ENCODE peak calls at places on chromosomes 12 and 14, in eight cellular contexts. One of them, this sample, is unnamed.
A peak's percentile ranks its signal among the peaks of the same experiment; 100 is the strongest.

GRCh38 chr12:6929806-6930452 is 2.2 kb downstream of the ATN1 start:
- DNase-seq in lower lobe of right lung: no peak
- DNase-seq in cardiac muscle cell: no peak
- DNase-seq in NB4: no peak
- DNase-seq in CD8-positive, alpha-beta T cell: no peak
- DNase-seq in stomach: no peak
- DNase-seq in GM13977: no peak
- DNase-seq in GM06990: no peak
- DNase-seq in this sample: no peak

GRCh38 chr14:26820578-26820977 is 222.7 kb upstream of the NOVA1 start:
- DNase-seq in lower lobe of right lung: no peak
- DNase-seq in cardiac muscle cell: no peak
- DNase-seq in NB4: no peak
- DNase-seq in CD8-positive, alpha-beta T cell: no peak
- DNase-seq in stomach: no peak
- DNase-seq in GM13977: no peak
- DNase-seq in GM06990: no peak
- DNase-seq in this sample: no peak

GRCh38 chr12:21065845-21066244 is 65.1 kb upstream of the SLCO1B1 start:
- DNase-seq in lower lobe of right lung: no peak
- DNase-seq in cardiac muscle cell: no peak
- DNase-seq in NB4: peak; percentile 35
- DNase-seq in CD8-positive, alpha-beta T cell: no peak
- DNase-seq in stomach: no peak
- DNase-seq in GM13977: no peak
- DNase-seq in GM06990: no peak
- DNase-seq in this sample: no peak

GRCh38 chr14:30005114-30005698 is 77.6 kb upstream of the PRKD1 start:
- DNase-seq in lower lobe of right lung: no peak
- DNase-seq in cardiac muscle cell: peak; percentile 66
- DNase-seq in NB4: peak; percentile 41
- DNase-seq in CD8-positive, alpha-beta T cell: no peak
- DNase-seq in stomach: no peak
- DNase-seq in GM13977: peak; percentile 10
- DNase-seq in GM06990: no peak
- DNase-seq in this sample: no peak

GRCh38 chr12:88142610-88142991 is 494 bp downstream of the TMTC3 start:
- DNase-seq in lower lobe of right lung: peak; percentile 57
- DNase-seq in cardiac muscle cell: peak; percentile 20
- DNase-seq in NB4: no peak
- DNase-seq in CD8-positive, alpha-beta T cell: no peak
- DNase-seq in stomach: peak; percentile 28
- DNase-seq in GM13977: no peak
- DNase-seq in GM06990: no peak
- DNase-seq in this sample: no peak

GRCh38 chr12:11727133-11727664 is 77.7 kb downstream of the ETV6 start:
- DNase-seq in lower lobe of right lung: no peak
- DNase-seq in cardiac muscle cell: no peak
- DNase-seq in NB4: no peak
- DNase-seq in CD8-positive, alpha-beta T cell: peak; percentile 3
- DNase-seq in stomach: no peak
- DNase-seq in GM13977: no peak
- DNase-seq in GM06990: peak; percentile 74
- DNase-seq in this sample: no peak

GRCh38 chr14:58280954-58281787 is 17.2 kb upstream of the ARID4A start:
- DNase-seq in lower lobe of right lung: no peak
- DNase-seq in cardiac muscle cell: no peak
- DNase-seq in NB4: peak; percentile 30
- DNase-seq in CD8-positive, alpha-beta T cell: no peak
- DNase-seq in stomach: no peak
- DNase-seq in GM13977: peak; percentile 32
- DNase-seq in GM06990: peak; percentile 18
- DNase-seq in this sample: peak; percentile 38

GRCh38 chr14:88040141-88040540 is 35.2 kb downstream of the GPR65 start:
- DNase-seq in lower lobe of right lung: no peak
- DNase-seq in cardiac muscle cell: no peak
- DNase-seq in NB4: no peak
- DNase-seq in CD8-positive, alpha-beta T cell: no peak
- DNase-seq in stomach: no peak
- DNase-seq in GM13977: no peak
- DNase-seq in GM06990: no peak
- DNase-seq in this sample: no peak

GRCh38 chr12:57844725-57845477 is 1.6 kb downstream of the CTDSP2 start:
- DNase-seq in lower lobe of right lung: peak; percentile 66
- DNase-seq in cardiac muscle cell: peak; percentile 62
- DNase-seq in NB4: peak; percentile 76
- DNase-seq in CD8-positive, alpha-beta T cell: no peak
- DNase-seq in stomach: peak; percentile 58
- DNase-seq in GM13977: peak; percentile 66
- DNase-seq in GM06990: peak; percentile 59
- DNase-seq in this sample: peak; percentile 58

GRCh38 chr14:63147018-63147417 is 57.2 kb upstream of the RHOJ start:
- DNase-seq in lower lobe of right lung: no peak
- DNase-seq in cardiac muscle cell: no peak
- DNase-seq in NB4: no peak
- DNase-seq in CD8-positive, alpha-beta T cell: no peak
- DNase-seq in stomach: no peak
- DNase-seq in GM13977: no peak
- DNase-seq in GM06990: no peak
- DNase-seq in this sample: no peak

GRCh38 chr12:113246478-113247122 is 25.3 kb downstream of the TPCN1 start:
- DNase-seq in lower lobe of right lung: no peak
- DNase-seq in cardiac muscle cell: no peak
- DNase-seq in NB4: peak; percentile 32
- DNase-seq in CD8-positive, alpha-beta T cell: no peak
- DNase-seq in stomach: peak; percentile 45
- DNase-seq in GM13977: no peak
- DNase-seq in GM06990: no peak
- DNase-seq in this sample: no peak

GRCh38 chr12:2959194-2959507 is at the start of gene TEAD4:
- DNase-seq in lower lobe of right lung: peak; percentile 84
- DNase-seq in cardiac muscle cell: peak; percentile 93
- DNase-seq in NB4: no peak
- DNase-seq in CD8-positive, alpha-beta T cell: no peak
- DNase-seq in stomach: peak; percentile 64
- DNase-seq in GM13977: peak; percentile 84
- DNase-seq in GM06990: no peak
- DNase-seq in this sample: peak; percentile 76

GRCh38 chr14:103136388-103137271 is 13.4 kb downstream of the TNFAIP2 start:
- DNase-seq in lower lobe of right lung: peak; percentile 64
- DNase-seq in cardiac muscle cell: no peak
- DNase-seq in NB4: peak; percentile 38
- DNase-seq in CD8-positive, alpha-beta T cell: no peak
- DNase-seq in stomach: no peak
- DNase-seq in GM13977: no peak
- DNase-seq in GM06990: no peak
- DNase-seq in this sample: no peak

GRCh38 chr12:46390881-46391280 is 18.3 kb upstream of the SLC38A2 start:
- DNase-seq in lower lobe of right lung: no peak
- DNase-seq in cardiac muscle cell: no peak
- DNase-seq in NB4: no peak
- DNase-seq in CD8-positive, alpha-beta T cell: no peak
- DNase-seq in stomach: no peak
- DNase-seq in GM13977: no peak
- DNase-seq in GM06990: peak; percentile 32
- DNase-seq in this sample: no peak

GRCh38 chr14:99745307-99745951 is 47.8 kb upstream of the EML1 start:
- DNase-seq in lower lobe of right lung: peak; percentile 15
- DNase-seq in cardiac muscle cell: no peak
- DNase-seq in NB4: no peak
- DNase-seq in CD8-positive, alpha-beta T cell: no peak
- DNase-seq in stomach: no peak
- DNase-seq in GM13977: no peak
- DNase-seq in GM06990: no peak
- DNase-seq in this sample: no peak

GRCh38 chr12:62760779-62761178 is 174.2 kb downstream of the PPM1H start:
- DNase-seq in lower lobe of right lung: no peak
- DNase-seq in cardiac muscle cell: peak; percentile 19
- DNase-seq in NB4: no peak
- DNase-seq in CD8-positive, alpha-beta T cell: no peak
- DNase-seq in stomach: no peak
- DNase-seq in GM13977: no peak
- DNase-seq in GM06990: no peak
- DNase-seq in this sample: peak; percentile 27

GRCh38 chr12:63942464-63943241 is 98.2 kb downstream of the SRGAP1 start:
- DNase-seq in lower lobe of right lung: no peak
- DNase-seq in cardiac muscle cell: no peak
- DNase-seq in NB4: no peak
- DNase-seq in CD8-positive, alpha-beta T cell: no peak
- DNase-seq in stomach: no peak
- DNase-seq in GM13977: no peak
- DNase-seq in GM06990: no peak
- DNase-seq in this sample: no peak

GRCh38 chr12:58291106-58291505 is 349.7 kb downstream of the ATP23 start:
- DNase-seq in lower lobe of right lung: no peak
- DNase-seq in cardiac muscle cell: no peak
- DNase-seq in NB4: no peak
- DNase-seq in CD8-positive, alpha-beta T cell: no peak
- DNase-seq in stomach: no peak
- DNase-seq in GM13977: peak; percentile 7
- DNase-seq in GM06990: no peak
- DNase-seq in this sample: peak; percentile 26

GRCh38 chr12:84676787-84677186 is 235.8 kb downstream of the SLC6A15 start:
- DNase-seq in lower lobe of right lung: no peak
- DNase-seq in cardiac muscle cell: no peak
- DNase-seq in NB4: no peak
- DNase-seq in CD8-positive, alpha-beta T cell: no peak
- DNase-seq in stomach: no peak
- DNase-seq in GM13977: no peak
- DNase-seq in GM06990: no peak
- DNase-seq in this sample: no peak

GRCh38 chr12:76085159-76085868 is 829 bp upstream of the NAP1L1 start:
- DNase-seq in lower lobe of right lung: no peak
- DNase-seq in cardiac muscle cell: peak; percentile 27
- DNase-seq in NB4: peak; percentile 26
- DNase-seq in CD8-positive, alpha-beta T cell: peak; percentile 36
- DNase-seq in stomach: no peak
- DNase-seq in GM13977: peak; percentile 69
- DNase-seq in GM06990: peak; percentile 19
- DNase-seq in this sample: peak; percentile 10

GRCh38 chr12:95884998-95885397 is 26.2 kb downstream of the SNRPF start:
- DNase-seq in lower lobe of right lung: no peak
- DNase-seq in cardiac muscle cell: no peak
- DNase-seq in NB4: no peak
- DNase-seq in CD8-positive, alpha-beta T cell: no peak
- DNase-seq in stomach: no peak
- DNase-seq in GM13977: no peak
- DNase-seq in GM06990: no peak
- DNase-seq in this sample: no peak

GRCh38 chr12:102093319-102093718 is 26.6 kb downstream of the NUP37 start:
- DNase-seq in lower lobe of right lung: no peak
- DNase-seq in cardiac muscle cell: no peak
- DNase-seq in NB4: no peak
- DNase-seq in CD8-positive, alpha-beta T cell: no peak
- DNase-seq in stomach: no peak
- DNase-seq in GM13977: no peak
- DNase-seq in GM06990: no peak
- DNase-seq in this sample: no peak

GRCh38 chr12:139585-139984 is 73.0 kb downstream of the IQSEC3 start:
- DNase-seq in lower lobe of right lung: peak; percentile 34
- DNase-seq in cardiac muscle cell: peak; percentile 66
- DNase-seq in NB4: no peak
- DNase-seq in CD8-positive, alpha-beta T cell: no peak
- DNase-seq in stomach: no peak
- DNase-seq in GM13977: no peak
- DNase-seq in GM06990: no peak
- DNase-seq in this sample: no peak

GRCh38 chr14:68214431-68214830 is 394.9 kb downstream of the RAD51B start:
- DNase-seq in lower lobe of right lung: no peak
- DNase-seq in cardiac muscle cell: no peak
- DNase-seq in NB4: no peak
- DNase-seq in CD8-positive, alpha-beta T cell: no peak
- DNase-seq in stomach: no peak
- DNase-seq in GM13977: no peak
- DNase-seq in GM06990: no peak
- DNase-seq in this sample: no peak

GRCh38 chr14:49934638-49935037 is 41.8 kb downstream of the ARF6 start:
- DNase-seq in lower lobe of right lung: no peak
- DNase-seq in cardiac muscle cell: no peak
- DNase-seq in NB4: peak; percentile 12
- DNase-seq in CD8-positive, alpha-beta T cell: no peak
- DNase-seq in stomach: no peak
- DNase-seq in GM13977: no peak
- DNase-seq in GM06990: no peak
- DNase-seq in this sample: no peak

DNA sequence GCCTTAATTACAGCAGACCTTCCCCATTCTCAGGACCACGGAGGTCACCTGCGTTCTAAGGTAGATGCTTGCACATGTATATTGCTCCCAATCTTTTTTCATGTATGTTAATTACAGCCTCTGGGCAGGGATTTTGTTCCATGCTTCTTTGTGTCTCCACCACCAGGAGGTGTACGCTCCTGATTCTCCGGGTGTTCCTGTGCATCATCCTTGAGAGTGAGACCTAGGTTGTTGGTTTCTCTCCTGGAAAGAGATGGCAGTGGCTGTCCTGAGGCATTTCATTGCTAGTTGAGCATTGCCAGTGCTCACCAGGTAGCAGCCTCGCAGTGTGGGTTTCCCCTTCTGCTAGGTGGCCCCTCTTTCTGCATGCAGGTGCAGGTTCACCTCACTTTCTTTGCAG is 52.8 kb downstream of the KCNK13 start:
- DNase-seq in lower lobe of right lung: no peak
- DNase-seq in cardiac muscle cell: peak; percentile 21
- DNase-seq in NB4: no peak
- DNase-seq in CD8-positive, alpha-beta T cell: no peak
- DNase-seq in stomach: no peak
- DNase-seq in GM13977: no peak
- DNase-seq in GM06990: no peak
- DNase-seq in this sample: no peak
- TF ChIP-seq CTCF in lower lobe of right lung: no peak
- TF ChIP-seq CTCF in cardiac muscle cell: peak; percentile 16
- TF ChIP-seq CTCF in NB4: no peak
- TF ChIP-seq CTCF in CD8-positive, alpha-beta T cell: no peak
- TF ChIP-seq CTCF in stomach: no peak
- TF ChIP-seq CTCF in GM13977: no peak
- TF ChIP-seq CTCF in GM06990: no peak
- TF ChIP-seq CTCF in this sample: no peak

GRCh38 chr12:15278816-15279658 is 43.3 kb upstream of the PTPRO start:
- DNase-seq in lower lobe of right lung: peak; percentile 89
- DNase-seq in cardiac muscle cell: no peak
- DNase-seq in NB4: peak; percentile 31
- DNase-seq in CD8-positive, alpha-beta T cell: no peak
- DNase-seq in stomach: peak; percentile 94
- DNase-seq in GM13977: no peak
- DNase-seq in GM06990: no peak
- DNase-seq in this sample: no peak
- TF ChIP-seq CTCF in lower lobe of right lung: peak; percentile 19
- TF ChIP-seq CTCF in cardiac muscle cell: peak; percentile 4
- TF ChIP-seq CTCF in NB4: no peak
- TF ChIP-seq CTCF in CD8-positive, alpha-beta T cell: no peak
- TF ChIP-seq CTCF in stomach: no peak
- TF ChIP-seq CTCF in GM13977: no peak
- TF ChIP-seq CTCF in GM06990: no peak
- TF ChIP-seq CTCF in this sample: no peak

GRCh38 chr12:123271182-123271491 is 519 bp downstream of the CDK2AP1 start:
- DNase-seq in lower lobe of right lung: peak; percentile 84
- DNase-seq in cardiac muscle cell: peak; percentile 85
- DNase-seq in NB4: peak; percentile 85
- DNase-seq in CD8-positive, alpha-beta T cell: peak; percentile 48
- DNase-seq in stomach: peak; percentile 78
- DNase-seq in GM13977: peak; percentile 93
- DNase-seq in GM06990: peak; percentile 73
- DNase-seq in this sample: peak; percentile 91
- TF ChIP-seq CTCF in lower lobe of right lung: peak; percentile 23
- TF ChIP-seq CTCF in cardiac muscle cell: peak; percentile 32
- TF ChIP-seq CTCF in NB4: peak; percentile 42
- TF ChIP-seq CTCF in CD8-positive, alpha-beta T cell: no peak
- TF ChIP-seq CTCF in stomach: no peak
- TF ChIP-seq CTCF in GM13977: peak; percentile 81
- TF ChIP-seq CTCF in GM06990: peak; percentile 23
- TF ChIP-seq CTCF in this sample: peak; percentile 75

GRCh38 chr14:24232645-24233537 is at the start of gene GMPR2:
- DNase-seq in lower lobe of right lung: no peak
- DNase-seq in cardiac muscle cell: no peak
- DNase-seq in NB4: no peak
- DNase-seq in CD8-positive, alpha-beta T cell: no peak
- DNase-seq in stomach: no peak
- DNase-seq in GM13977: peak; percentile 65
- DNase-seq in GM06990: no peak
- DNase-seq in this sample: peak; percentile 70
- TF ChIP-seq CTCF in lower lobe of right lung: no peak
- TF ChIP-seq CTCF in cardiac muscle cell: no peak
- TF ChIP-seq CTCF in NB4: no peak
- TF ChIP-seq CTCF in CD8-positive, alpha-beta T cell: no peak
- TF ChIP-seq CTCF in stomach: no peak
- TF ChIP-seq CTCF in GM13977: no peak
- TF ChIP-seq CTCF in GM06990: no peak
- TF ChIP-seq CTCF in this sample: no peak

This sample was measured in GM10248.